ENCODE peak calls at places on chromosomes 4 and X, in seven cellular contexts. T is HepG2, Y is K562, Q is SK-N-SH, E is GM12892, O is GM12878, K is H1. F is an unnamed sample.

GRCh38 chrX:16188687-16189086 is 21.4 kb downstream of the MAGEB17 start:
- DNase-seq in Y (no peak), T (no peak), E (no peak), Q (no peak), O (no peak), K (no peak), F (no peak)

GRCh38 chr4:140152015-140152703 is 1.8 kb downstream of the MAML3 start:
- DNase-seq in Y (peak), E (peak), K (peak), O (no peak), T (no peak), Q (peak), F (peak)

GRCh38 chrX:50978920-50979660 is 68.6 kb downstream of the BMP15 start:
- DNase-seq in Y (peak), T (no peak), E (no peak), O (no peak), Q (no peak), K (no peak), F (no peak)

GRCh38 chr4:18935956-18936355 is 914.4 kb upstream of the LCORL start:
- DNase-seq in O (no peak), T (no peak), K (no peak), Y (no peak), Q (no peak), E (no peak), F (no peak)

GRCh38 chrX:23952984-23953907 is 45.4 kb downstream of the CXorf58 start:
- DNase-seq in O (peak), Q (no peak), E (peak), Y (peak), T (no peak), K (no peak), F (peak)

GRCh38 chr4:149997881-149998421 is 80.3 kb upstream of the DCLK2 start:
- DNase-seq in E (no peak), Q (no peak), O (no peak), Y (peak), T (peak), K (no peak), F (no peak)

GRCh38 chrX:3690140-3690539 is 23.3 kb downstream of the PRKX start:
- DNase-seq in Y (no peak), O (no peak), E (no peak), T (no peak), K (no peak), Q (no peak), F (no peak)

GRCh38 chr4:108210989-108211725 is 42.4 kb upstream of the LEF1 start:
- DNase-seq in T (no peak), K (no peak), E (no peak), O (no peak), Y (no peak), Q (no peak), F (no peak)

GRCh38 chr4:8641256-8641655 is 48.7 kb downstream of the CPZ start:
- DNase-seq in K (no peak), T (no peak), Y (no peak), Q (no peak), O (no peak), E (no peak), F (no peak)

GRCh38 chrX:40109288-40110008 is 11.7 kb upstream of the BCOR start:
- DNase-seq in K (no peak), Y (peak), O (no peak), E (no peak), Q (peak), T (peak), F (no peak)

GRCh38 chrX:51420610-51421009 is 75.8 kb downstream of the NUDT11 start:
- DNase-seq in O (no peak), Q (peak), E (no peak), T (peak), K (no peak), Y (peak), F (no peak)

GRCh38 chr4:47219586-47219985 is 188.2 kb downstream of the GABRB1 start:
- DNase-seq in Y (no peak), T (no peak), K (no peak), E (no peak), O (no peak), Q (no peak), F (no peak)

GRCh38 chrX:153598541-153599191 is at the start of gene CCNQ:
- DNase-seq in Q (peak), Y (peak), O (no peak), T (no peak), K (peak), E (no peak), F (no peak)

GRCh38 chr4:184343400-184344177 is 125.9 kb upstream of the ENPP6 start:
- DNase-seq in K (peak), Q (peak), T (peak), Y (peak), O (peak), E (no peak), F (no peak)

GRCh38 chr4:67571975-67572374 is 13.4 kb downstream of the STAP1 start:
- DNase-seq in O (no peak), E (no peak), T (no peak), Q (no peak), Y (peak), K (no peak), F (no peak)

GRCh38 chrX:110159235-110159634 is 156.3 kb downstream of the TMEM164 start:
- DNase-seq in E (no peak), K (no peak), T (no peak), O (no peak), Q (no peak), Y (peak), F (no peak)

GRCh38 chr4:156677136-156677535 is 294.5 kb downstream of the PDGFC start:
- DNase-seq in E (no peak), O (no peak), Y (no peak), Q (peak), K (no peak), T (peak), F (no peak)

GRCh38 chr4:37641886-37642849 is 44.0 kb downstream of the RELL1 start:
- DNase-seq in O (no peak), T (peak), Q (no peak), E (no peak), K (no peak), Y (no peak), F (no peak)

GRCh38 chr4:156971623-156972369 is at the start of gene PDGFC:
- DNase-seq in K (peak), E (peak), Y (peak), Q (peak), O (no peak), T (peak), F (peak)

GRCh38 chr4:70515342-70516245 is 2.8 kb upstream of the AMTN start:
- DNase-seq in Y (no peak), Q (no peak), E (no peak), O (no peak), K (no peak), T (no peak), F (no peak)

GRCh38 chr4:111806331-111806730 is 338.9 kb upstream of the FAM241A start:
- DNase-seq in K (peak), O (no peak), E (no peak), T (peak), Y (no peak), Q (peak), F (no peak)

GRCh38 chr4:33709247-33709646 is 2535.1 kb downstream of the ARAP2 start:
- DNase-seq in T (no peak), Q (no peak), K (no peak), E (no peak), Y (no peak), O (no peak), F (no peak)

GRCh38 chr4:95572304-95572991 is 23.7 kb upstream of the UNC5C start:
- DNase-seq in Q (no peak), E (no peak), Y (no peak), K (peak), O (no peak), T (no peak), F (no peak)

GRCh38 chrX:118174516-118174915 is 57.9 kb upstream of the KLHL13 start:
- DNase-seq in O (no peak), K (no peak), E (no peak), Y (no peak), Q (no peak), T (no peak), F (no peak)

GRCh38 chr4:94540476-94540875 is 88.7 kb downstream of the PDLIM5 start:
- DNase-seq in K (no peak), E (no peak), Q (no peak), O (no peak), T (no peak), Y (no peak), F (no peak)

GRCh38 chrX:111719426-111720210 is 38.6 kb downstream of the ALG13 start:
- DNase-seq in T (no peak), Q (peak), O (no peak), E (no peak), K (no peak), Y (no peak), F (no peak)

GRCh38 chrX:11109968-11110367 is 1.2 kb upstream of the HCCS start:
- DNase-seq in Q (no peak), K (no peak), T (no peak), E (no peak), Y (no peak), O (no peak), F (no peak)

GRCh38 chrX:11111947-11112346 is 815 bp downstream of the HCCS start:
- DNase-seq in Y (no peak), O (no peak), K (no peak), E (no peak), T (no peak), Q (no peak), F (no peak)

GRCh38 chrX:11108253-11108941 is 2.7 kb upstream of the HCCS start:
- DNase-seq in E (no peak), Y (no peak), T (no peak), K (no peak), Q (no peak), O (no peak), F (no peak)

GRCh38 chrX:11113731-11114130 is 2.6 kb downstream of the HCCS start:
- DNase-seq in E (no peak), O (no peak), T (no peak), Y (no peak), Q (no peak), K (no peak), F (no peak)

GRCh38 chrX:11111038-11111851 is at the start of gene HCCS:
- DNase-seq in K (peak), E (peak), Y (peak), O (peak), Q (peak), T (peak), F (peak)
- TF ChIP-seq POLR2AphosphoS5 in K (peak), E (peak), Y (peak), O (peak), Q (peak), T (peak), F (peak)

GRCh38 chr4:165873298-165874071 is 448 bp downstream of the TLL1 start:
- DNase-seq in O (no peak), K (peak), T (peak), Q (peak), Y (no peak), E (peak), F (peak)

GRCh38 chr4:165872443-165873297 is at the start of gene TLL1:
- DNase-seq in T (no peak), Y (no peak), O (no peak), K (no peak), Q (peak), E (no peak), F (no peak)

GRCh38 chr4:165874799-165875371 is 1.8 kb downstream of the TLL1 start:
- DNase-seq in Q (peak), Y (no peak), K (peak), E (no peak), T (no peak), O (no peak), F (no peak)

GRCh38 chr4:165875446-165875845 is 2.4 kb downstream of the TLL1 start:
- DNase-seq in K (no peak), O (no peak), Q (no peak), Y (no peak), E (no peak), T (no peak), F (no peak)

GRCh38 chr4:165874072-165874798 is 1.2 kb downstream of the TLL1 start:
- DNase-seq in Y (no peak), K (peak), Q (peak), E (no peak), T (no peak), O (no peak), F (no peak)
- TF ChIP-seq TAF1 in Y (no peak), K (no peak), Q (no peak), E (no peak), T (no peak), O (no peak), F (no peak)

GRCh38 chr4:6926081-6926480 is 16.5 kb downstream of the TBC1D14 start:
- DNase-seq in K (no peak), Q (no peak), O (no peak), E (no peak), T (no peak), Y (no peak), F (no peak)

GRCh38 chr4:6924361-6924779 is 14.7 kb downstream of the TBC1D14 start:
- DNase-seq in E (no peak), Q (no peak), Y (no peak), O (no peak), K (no peak), T (no peak), F (no peak)

GRCh38 chr4:6923507-6923906 is 13.9 kb downstream of the TBC1D14 start:
- DNase-seq in Q (no peak), O (no peak), K (no peak), E (no peak), Y (no peak), T (no peak), F (no peak)

GRCh38 chr4:6926681-6927478 is 17.3 kb downstream of the TBC1D14 start:
- DNase-seq in T (peak), E (no peak), K (no peak), Q (no peak), O (no peak), Y (peak), F (no peak)

DNA sequence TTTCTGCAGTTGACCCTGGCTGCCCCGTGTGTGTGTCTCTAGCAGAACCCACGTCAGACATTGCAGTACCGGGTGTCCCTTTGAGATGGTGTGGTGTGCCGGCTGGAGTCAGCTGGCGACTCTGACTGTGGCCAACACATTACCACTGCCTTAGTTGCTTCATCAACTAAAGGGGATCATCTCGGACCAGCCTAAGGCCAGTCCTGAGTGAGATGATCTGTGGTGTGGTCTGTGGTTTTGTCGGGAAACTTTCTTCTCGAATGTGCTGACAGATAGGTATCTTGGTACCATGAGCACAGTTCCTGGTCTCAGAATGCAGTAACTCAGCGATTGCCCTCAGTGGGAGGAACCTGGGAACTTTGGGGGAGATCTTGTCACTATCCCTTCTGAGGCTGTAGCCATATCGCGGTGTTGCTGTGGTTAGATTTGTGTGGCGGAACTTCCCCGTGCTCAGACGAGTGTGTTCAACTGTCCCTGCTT is 15.8 kb downstream of the TBC1D14 start:
- DNase-seq in O (no peak), E (no peak), K (no peak), Q (no peak), Y (peak), T (no peak), F (no peak)
- TF ChIP-seq POLR2AphosphoS5 in O (no peak), E (no peak), K (no peak), Q (no peak), Y (peak), T (no peak), F (no peak)

GRCh38 chrX:5054852-5055251 is 1173.8 kb downstream of the NLGN4X start:
- DNase-seq in E (no peak), T (no peak), O (no peak), Y (no peak), Q (no peak), K (no peak), F (no peak)

GRCh38 chrX:5051831-5052491 is 1176.7 kb downstream of the NLGN4X start:
- DNase-seq in E (no peak), T (no peak), K (no peak), Y (no peak), Q (no peak), O (no peak), F (no peak)
- TF ChIP-seq TAF1 in E (no peak), T (no peak), K (no peak), Y (no peak), Q (no peak), O (no peak), F (no peak)